ENCODE peak calls at places on chromosomes 2 and 18, in five cellular contexts. F, I, Q, H and C are unnamed samples. For H3K9me3 and H3K4me1, the result is how much of the 10 kb centered on the place peaks cover.

GRCh38 chr2:41998201-41998781 is 49.5 kb upstream of the PKDCC start:
- DNase-seq in Q (no peak), I (no peak), H (no peak), F (no peak), C (no peak)

GRCh38 chr18:62812242-62812641 is 96.9 kb downstream of the PHLPP1 start:
- DNase-seq in H (peak), Q (no peak), I (no peak), F (no peak), C (no peak)

GRCh38 chr2:22795467-22795866 is 589.5 kb upstream of the KLHL29 start:
- DNase-seq in Q (no peak), I (no peak), H (no peak), F (no peak), C (no peak)

GRCh38 chr2:161136696-161137324 is 23.4 kb upstream of the TANK start:
- DNase-seq in F (no peak), H (no peak), I (no peak), Q (peak), C (no peak)

GRCh38 chr2:235506291-235506996 is 12.6 kb downstream of the AGAP1 start:
- DNase-seq in F (no peak), I (no peak), Q (no peak), H (peak), C (peak)

GRCh38 chr2:145845923-145846322 is 1326.0 kb upstream of the ZEB2 start:
- DNase-seq in H (no peak), I (no peak), Q (no peak), F (no peak), C (no peak)

GRCh38 chr18:6959110-6959509 is 158.5 kb downstream of the LAMA1 start:
- DNase-seq in Q (no peak), F (no peak), H (no peak), I (no peak), C (no peak)

GRCh38 chr2:20352230-20353216 is 1.9 kb upstream of the PUM2 start:
- DNase-seq in H (no peak), I (no peak), F (no peak), Q (peak), C (no peak)

GRCh38 chr2:64288932-64289655 is 144.9 kb upstream of the PELI1 start:
- DNase-seq in H (no peak), F (no peak), I (no peak), Q (no peak), C (no peak)

GRCh38 chr18:29147944-29148343 is 971.0 kb upstream of the CDH2 start:
- DNase-seq in I (no peak), F (peak), Q (peak), H (peak), C (no peak)

GRCh38 chr2:105526000-105526925 is 127.4 kb upstream of the FHL2 start:
- DNase-seq in H (no peak), Q (no peak), I (no peak), F (no peak), C (no peak)

GRCh38 chr2:238761802-238762373 is 86.0 kb upstream of the TWIST2 start:
- DNase-seq in Q (no peak), F (no peak), H (peak), I (peak), C (no peak)

GRCh38 chr2:36338827-36339145 is 16.8 kb upstream of the CRIM1 start:
- DNase-seq in I (no peak), F (no peak), Q (no peak), H (no peak), C (no peak)

GRCh38 chr2:65069425-65069824 is 13.2 kb downstream of the CEP68 start:
- DNase-seq in F (no peak), H (no peak), Q (no peak), I (no peak), C (no peak)

GRCh38 chr2:240452471-240453256 is 17.2 kb downstream of the GPC1 start:
- DNase-seq in F (peak), I (peak), Q (peak), H (peak), C (peak)

GRCh38 chr2:137964066-137964858 is at the start of gene HNMT:
- DNase-seq in F (peak), I (peak), H (peak), Q (peak), C (peak)

GRCh38 chr2:45823723-45824206 is 172.3 kb downstream of the PRKCE start:
- DNase-seq in F (no peak), H (no peak), I (no peak), Q (no peak), C (no peak)

GRCh38 chr2:112582314-112582746 is 2.1 kb upstream of the CHCHD5 start:
- DNase-seq in I (no peak), Q (peak), H (peak), F (no peak), C (peak)

GRCh38 chr2:237262838-237263771 is 150.9 kb downstream of the COL6A3 start:
- DNase-seq in Q (no peak), H (peak), I (no peak), F (no peak), C (no peak)

GRCh38 chr2:217160978-217161973 is 301.4 kb upstream of the TNP1 start:
- DNase-seq in H (no peak), F (no peak), Q (no peak), I (no peak), C (no peak)

GRCh38 chr2:55358451-55358850 is 61.2 kb downstream of the CCDC88A start:
- DNase-seq in Q (no peak), F (no peak), I (no peak), H (no peak), C (no peak)
- H3K4me3 ChIP-seq in Q (no peak), F (no peak), I (no peak), H (no peak), C (no peak)

DNA sequence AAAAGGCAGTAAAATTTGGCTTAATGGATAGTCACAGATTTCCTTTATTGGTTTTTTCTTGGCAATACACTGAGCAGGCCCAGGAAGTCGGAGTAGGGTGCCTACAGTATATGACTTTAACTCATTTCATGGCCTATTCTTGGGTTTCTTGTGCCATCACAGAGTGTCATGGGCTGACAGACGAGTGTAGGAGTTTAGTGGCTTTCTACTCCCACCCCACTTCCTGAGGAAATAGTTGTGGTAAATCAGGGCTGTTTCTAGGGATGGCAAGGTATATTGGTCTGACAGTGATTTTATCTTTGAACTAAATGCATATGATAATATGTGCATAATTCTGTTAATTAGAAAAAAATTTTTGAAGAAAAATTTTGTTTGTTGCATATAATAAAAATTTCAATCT is 100.1 kb downstream of the PLCL1 start:
- DNase-seq in I (no peak), F (no peak), H (no peak), Q (no peak), C (no peak)
- H3K9me3 ChIP-seq in I (under half), F (under half), H (under half), Q (under half), C (under half)

GRCh38 chr2:28166956-28167355 is 225.7 kb upstream of the FOSL2 start:
- DNase-seq in H (peak), I (no peak), Q (no peak), F (no peak), C (no peak)

GRCh38 chr2:28163028-28163427 is 229.6 kb upstream of the FOSL2 start:
- DNase-seq in I (no peak), Q (no peak), H (no peak), F (no peak), C (no peak)

GRCh38 chr2:28163627-28164279 is 228.9 kb upstream of the FOSL2 start:
- DNase-seq in H (no peak), Q (no peak), F (no peak), I (no peak), C (no peak)

GRCh38 chr2:28164280-28164801 is 228.3 kb upstream of the FOSL2 start:
- DNase-seq in H (peak), F (no peak), Q (no peak), I (no peak), C (no peak)

GRCh38 chr2:28165087-28165652 is 227.5 kb upstream of the FOSL2 start:
- DNase-seq in I (no peak), Q (no peak), F (no peak), H (peak), C (no peak)
- H3K4me1 ChIP-seq in I (under half), Q (under half), F (under half), H (under half), C (under half)

DNA sequence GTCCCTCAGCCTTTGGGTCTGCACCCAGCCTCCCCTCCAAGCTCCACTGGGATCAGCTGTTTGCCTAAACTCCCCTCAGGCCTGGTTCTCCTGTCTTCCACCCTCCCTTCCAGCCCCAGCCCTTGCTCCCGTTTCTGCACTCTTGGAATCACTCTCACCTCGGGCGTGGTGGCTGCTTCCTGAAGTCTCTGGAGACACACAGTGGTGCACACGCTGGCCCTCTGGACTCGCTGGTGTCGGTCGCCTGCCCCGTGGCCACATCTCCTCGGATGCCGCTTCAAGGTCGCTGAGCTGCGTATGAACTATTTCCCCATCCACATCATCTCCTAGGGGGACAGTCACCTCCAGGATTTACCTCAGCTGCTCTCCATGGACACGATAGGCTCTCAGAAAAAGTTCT is 46.3 kb downstream of the PSMG2 start:
- DNase-seq in H (no peak), Q (no peak), I (no peak), F (no peak), C (no peak)
- H3K4me3 ChIP-seq in H (no peak), Q (no peak), I (no peak), F (no peak), C (no peak)